ENCODE peak calls at places on chromosomes 12 and 14, in five cellular contexts. V is mesothelial cell of epicardium; O is tibial artery; H is left ventricle myocardium inferior; F is stimulated activated CD8-positive, alpha-beta memory T cell treated with anti-CD3 and anti-CD28 coated beads, Interleukin-4, amount 100 ng/mL, for 1 hour. D is an unnamed sample.

GRCh38 chr12:116919247-116919671 is 8.5 kb downstream of the FBXW8 start:
- DNase-seq in V (no peak), O (no peak), H (no peak), F (no peak), D (no peak)

GRCh38 chr14:64997108-64997794 is 10.6 kb downstream of the FNTB start:
- DNase-seq in V (no peak), O (no peak), H (no peak), F (no peak), D (no peak)

GRCh38 chr12:26058818-26059217 is 66.0 kb downstream of the BHLHE41 start:
- DNase-seq in V (no peak), O (no peak), H (no peak), F (no peak), D (no peak)

GRCh38 chr12:114265036-114265435 is 140.9 kb downstream of the TBX5 start:
- DNase-seq in V (no peak), O (no peak), H (peak), F (no peak), D (no peak)

GRCh38 chr14:68286667-68287066 is 467.1 kb downstream of the RAD51B start:
- DNase-seq in V (no peak), O (no peak), H (no peak), F (no peak), D (no peak)

GRCh38 chr12:110888256-110888991 is 32.0 kb downstream of the MYL2 start:
- DNase-seq in V (no peak), O (no peak), H (no peak), F (no peak), D (no peak)

GRCh38 chr14:69043007-69043444 is 63.9 kb upstream of the ACTN1 start:
- DNase-seq in V (no peak), O (peak), H (peak), F (no peak), D (no peak)

GRCh38 chr14:104741803-104742251 is 11.1 kb upstream of the SIVA1 start:
- DNase-seq in V (no peak), O (no peak), H (no peak), F (no peak), D (no peak)

GRCh38 chr12:29431516-29431915 is 50.5 kb upstream of the ERGIC2 start:
- DNase-seq in V (no peak), O (no peak), H (no peak), F (no peak), D (no peak)

GRCh38 chr14:105023791-105024480 is 3.1 kb upstream of the CDCA4 start:
- DNase-seq in V (no peak), O (no peak), H (no peak), F (no peak), D (peak)

GRCh38 chr12:52539024-52539820 is 13.7 kb downstream of the KRT71 start:
- DNase-seq in V (no peak), O (no peak), H (no peak), F (no peak), D (peak)